ENCODE peak calls at places on chromosomes 11 and 22, in five cellular contexts. Z, V, Y, W and B are unnamed samples.

GRCh38 chr11:95404370-95404769 is 173.4 kb upstream of the SESN3 start:
- DNase-seq in Z (no peak), V (no peak), Y (no peak), W (no peak), B (peak)

GRCh38 chr22:22371031-22371541 is 126.5 kb downstream of the VPREB1 start:
- DNase-seq in Z (no peak), V (no peak), Y (no peak), W (no peak), B (peak)

GRCh38 chr22:36853407-36854099 is 7.3 kb upstream of the NCF4 start:
- DNase-seq in Z (peak), V (peak), Y (peak), W (peak), B (peak)

GRCh38 chr11:19201737-19202605 is at the start of gene CSRP3:
- DNase-seq in Z (peak), V (no peak), Y (no peak), W (no peak), B (no peak)

GRCh38 chr11:122814401-122814800 is 23.9 kb upstream of the CRTAM start:
- DNase-seq in Z (no peak), V (no peak), Y (no peak), W (peak), B (no peak)

GRCh38 chr11:64762916-64763803 is 3.4 kb upstream of the PYGM start:
- DNase-seq in Z (no peak), V (peak), Y (no peak), W (peak), B (no peak)

GRCh38 chr11:116861539-116861938 is 24.1 kb upstream of the APOA1 start:
- DNase-seq in Z (no peak), V (peak), Y (no peak), W (no peak), B (no peak)

GRCh38 chr11:4095509-4096230 is 1.1 kb downstream of the RRM1 start:
- DNase-seq in Z (no peak), V (peak), Y (no peak), W (peak), B (no peak)

GRCh38 chr11:2186669-2187266 is 15.2 kb upstream of the TH start:
- DNase-seq in Z (no peak), V (peak), Y (peak), W (peak), B (peak)

GRCh38 chr11:118842369-118842768 is 41.3 kb upstream of the CXCR5 start:
- DNase-seq in Z (no peak), V (peak), Y (no peak), W (no peak), B (no peak)

GRCh38 chr11:57480409-57481137 is 20.2 kb downstream of the RTN4RL2 start:
- DNase-seq in Z (peak), V (peak), Y (peak), W (peak), B (peak)

GRCh38 chr22:39598017-39598965 is 27.7 kb downstream of the CACNA1I start:
- DNase-seq in Z (peak), V (no peak), Y (peak), W (peak), B (no peak)

GRCh38 chr22:24410110-24410856 is 17.1 kb upstream of the ADORA2A start:
- DNase-seq in Z (no peak), V (peak), Y (no peak), W (peak), B (no peak)

GRCh38 chr11:1771700-1772099 is 8.0 kb upstream of the CTSD start:
- DNase-seq in Z (peak), V (peak), Y (no peak), W (no peak), B (no peak)

GRCh38 chr11:135002236-135002635 is 590.2 kb upstream of the B3GAT1 start:
- DNase-seq in Z (no peak), V (no peak), Y (no peak), W (no peak), B (no peak)

GRCh38 chr22:49023879-49024774 is 803.5 kb downstream of the BRD1 start:
- DNase-seq in Z (peak), V (no peak), Y (no peak), W (no peak), B (no peak)

GRCh38 chr11:10913996-10914514 is 56.2 kb upstream of the ZBED5 start:
- DNase-seq in Z (no peak), V (peak), Y (no peak), W (no peak), B (no peak)

GRCh38 chr22:49196046-49196511 is 631.6 kb downstream of the BRD1 start:
- DNase-seq in Z (no peak), V (no peak), Y (no peak), W (no peak), B (no peak)

GRCh38 chr11:119284344-119285157 is 32.4 kb downstream of the MCAM start:
- DNase-seq in Z (no peak), V (peak), Y (no peak), W (peak), B (no peak)

GRCh38 chr11:112219476-112220232 is 6.6 kb upstream of the PTS start:
- DNase-seq in Z (no peak), V (peak), Y (peak), W (peak), B (peak)

GRCh38 chr11:29063630-29064361 is 953.0 kb downstream of the KCNA4 start:
- DNase-seq in Z (no peak), V (peak), Y (no peak), W (no peak), B (no peak)